ENCODE peak calls at places on chromosome 13, in four cellular contexts. P is activated CD4-positive, alpha-beta T cell treated with anti-CD3 and anti-CD28 coated beads for 4 hours; H is heart right ventricle; M is sciatic nerve. T is an unnamed sample.

GRCh38 chr13:25977671-25978070 is 74.1 kb downstream of the SHISA2 start:
- DNase-seq in H (no peak), P (no peak), M (no peak), T (no peak)

GRCh38 chr13:114219406-114219805 is 15.3 kb upstream of the CDC16 start:
- DNase-seq in H (no peak), P (no peak), M (no peak), T (no peak)

GRCh38 chr13:48299591-48299990 is 4.0 kb upstream of the RB1 start:
- DNase-seq in P (no peak), H (no peak), M (no peak), T (no peak)

GRCh38 chr13:23701646-23702045 is 131.4 kb downstream of the TNFRSF19 start:
- DNase-seq in P (no peak), M (peak; percentile 92), H (peak; percentile 85), T (no peak)

GRCh38 chr13:47168086-47168485 is 271.2 kb upstream of the HTR2A start:
- DNase-seq in M (no peak), P (no peak), H (no peak), T (no peak)

GRCh38 chr13:97386832-97387486 is 47.0 kb upstream of the RAP2A start:
- DNase-seq in M (no peak), P (no peak), H (no peak), T (no peak)

GRCh38 chr13:42393573-42394360 is 121.8 kb downstream of the AKAP11 start:
- DNase-seq in H (no peak), M (no peak), P (no peak), T (no peak)

GRCh38 chr13:64675256-64675892 is 2554.8 kb downstream of the PCDH9 start:
- DNase-seq in P (no peak), H (no peak), M (no peak), T (no peak)

GRCh38 chr13:29861694-29862110 is 11.3 kb upstream of the UBL3 start:
- DNase-seq in H (no peak), P (no peak), M (no peak), T (no peak)

GRCh38 chr13:39451860-39452301 is 151.1 kb downstream of the LHFPL6 start:
- DNase-seq in M (no peak), H (peak; percentile 63), P (no peak), T (no peak)

GRCh38 chr13:113602291-113602970 is 17.9 kb downstream of the TFDP1 start:
- DNase-seq in H (no peak), M (no peak), P (no peak), T (no peak)

T was measured in spleen.